ENCODE peak calls at places on chromosomes 3 and 15, in five cellular contexts. F, P, K, O and U are unnamed samples.

GRCh38 chr3:64546856-64547255 is 140.9 kb downstream of the ADAMTS9 start:
- DNase-seq in O (no peak), P (no peak), K (no peak), F (no peak), U (no peak)

GRCh38 chr3:11624161-11624560 is 19.6 kb downstream of the VGLL4 start:
- DNase-seq in O (no peak), P (no peak), F (no peak), K (no peak), U (peak; percentile 86)

GRCh38 chr3:72628065-72628464 is 220.2 kb downstream of the SHQ1 start:
- DNase-seq in K (no peak), P (no peak), O (no peak), F (no peak), U (no peak)

GRCh38 chr3:161484226-161484625 is 12.4 kb upstream of the OTOL1 start:
- DNase-seq in O (no peak), F (no peak), K (no peak), P (no peak), U (no peak)

GRCh38 chr15:40458495-40459371 is 12.1 kb upstream of the CHST14 start:
- DNase-seq in K (no peak), P (no peak), F (no peak), O (no peak), U (no peak)

GRCh38 chr15:85403745-85404144 is 23.3 kb downstream of the AKAP13 start:
- DNase-seq in F (no peak), K (no peak), O (no peak), P (peak; percentile 64), U (no peak)

GRCh38 chr3:16907245-16907644 is 22.5 kb downstream of the PLCL2 start:
- DNase-seq in K (no peak), F (no peak), P (no peak), O (no peak), U (no peak)

GRCh38 chr3:195007151-195007550 is 263.8 kb downstream of the XXYLT1 start:
- DNase-seq in K (no peak), F (no peak), O (no peak), P (no peak), U (no peak)

GRCh38 chr3:110272525-110272924 is 799.1 kb upstream of the NECTIN3 start:
- DNase-seq in F (no peak), K (no peak), O (no peak), P (no peak), U (no peak)

GRCh38 chr3:178072931-178073330 is 463.3 kb upstream of the KCNMB2 start:
- DNase-seq in O (no peak), P (no peak), K (no peak), F (no peak), U (no peak)

GRCh38 chr3:170584585-170585007 is 1.3 kb downstream of the SLC7A14 start:
- DNase-seq in F (peak; percentile 45), P (peak; percentile 44), O (peak; percentile 46), K (peak; percentile 72), U (peak; percentile 72)

GRCh38 chr3:46854543-46854942 is 8.7 kb downstream of the MYL3 start:
- DNase-seq in F (no peak), P (no peak), K (peak; percentile 52), O (peak; percentile 17), U (no peak)